ENCODE peak calls at places on chromosome 16, in nine cellular contexts. H is pancreas, O is adipocyte, F is spleen, Y is heart left ventricle, C is tibial artery, I is body of pancreas, S is PC-9, T is ovary. V is an unnamed sample.
A peak's percentile ranks its signal among the peaks of the same experiment; 100 is the strongest.

GRCh38 chr16:73232555-73233422 is 184.9 kb upstream of the ZFHX3 start:
- DNase-seq in Y (peak; percentile 52), O (no peak), S (no peak), T (peak; percentile 77), H (peak; percentile 59), F (no peak), I (peak; percentile 50), C (no peak), V (peak; percentile 42)

GRCh38 chr16:17173134-17173729 is 297.5 kb downstream of the XYLT1 start:
- DNase-seq in F (peak; percentile 87), S (no peak), H (no peak), I (no peak), Y (peak; percentile 72), O (peak; percentile 73), C (peak; percentile 76), T (no peak), V (no peak)

GRCh38 chr16:90020838-90021382 is 1.7 kb upstream of the DBNDD1 start:
- DNase-seq in Y (no peak), O (no peak), H (no peak), I (no peak), T (no peak), F (no peak), S (no peak), C (no peak), V (no peak)

GRCh38 chr16:72878301-72879269 is 169.3 kb downstream of the ZFHX3 start:
- DNase-seq in I (no peak), S (no peak), H (no peak), Y (no peak), O (peak; percentile 21), F (no peak), T (no peak), C (peak; percentile 65), V (no peak)

GRCh38 chr16:8859913-8860881 is 8.6 kb downstream of the CARHSP1 start:
- DNase-seq in H (no peak), S (peak; percentile 41), C (peak; percentile 83), I (peak; percentile 57), T (peak; percentile 84), F (peak; percentile 66), Y (no peak), O (peak; percentile 66), V (peak; percentile 78)

GRCh38 chr16:67967956-67968439 is 439 bp downstream of the SLC12A4 start:
- DNase-seq in S (peak; percentile 31), C (no peak), I (peak; percentile 60), T (peak; percentile 65), O (peak; percentile 86), Y (peak; percentile 72), F (no peak), H (peak; percentile 75), V (peak; percentile 79)

GRCh38 chr16:89918453-89919347 is at the start of gene MC1R:
- DNase-seq in O (peak; percentile 62), H (no peak), C (no peak), I (no peak), F (no peak), S (no peak), Y (peak; percentile 43), T (no peak), V (peak; percentile 48)

GRCh38 chr16:84368327-84368996 is at the start of gene ATP2C2:
- DNase-seq in I (peak; percentile 56), T (no peak), O (no peak), C (no peak), H (peak; percentile 83), Y (no peak), S (peak; percentile 79), F (peak; percentile 80), V (no peak)

GRCh38 chr16:67104061-67104460 is 5.7 kb upstream of the PHAF1 start:
- DNase-seq in H (no peak), S (peak; percentile 11), Y (peak; percentile 31), C (peak; percentile 32), I (peak; percentile 17), O (peak; percentile 42), F (no peak), T (no peak), V (no peak)

GRCh38 chr16:31265329-31266245 is 5.8 kb downstream of the ITGAM start:
- DNase-seq in F (peak; percentile 82), T (no peak), Y (no peak), H (peak; percentile 75), I (peak; percentile 45), C (no peak), O (no peak), S (peak; percentile 66), V (peak; percentile 19)

GRCh38 chr16:88941933-88942909 is 34.8 kb downstream of the CBFA2T3 start:
- DNase-seq in T (no peak), Y (no peak), C (no peak), O (peak; percentile 57), S (peak; percentile 49), I (peak; percentile 50), H (peak; percentile 86), F (peak; percentile 94), V (peak; percentile 55)

GRCh38 chr16:31134625-31135534 is 647 bp downstream of the PRSS8 start:
- DNase-seq in T (no peak), I (peak; percentile 77), F (no peak), H (no peak), Y (no peak), O (no peak), S (peak; percentile 76), C (peak; percentile 50), V (no peak)

GRCh38 chr16:27712251-27712711 is 162.3 kb downstream of the KATNIP start:
- DNase-seq in T (no peak), I (no peak), C (no peak), O (no peak), Y (no peak), S (no peak), F (peak; percentile 32), H (peak; percentile 40), V (peak; percentile 23)

GRCh38 chr16:23147666-23148065 is 1.6 kb downstream of the USP31 start:
- DNase-seq in C (no peak), F (no peak), Y (no peak), O (no peak), H (no peak), I (no peak), T (no peak), S (no peak), V (no peak)

DNA sequence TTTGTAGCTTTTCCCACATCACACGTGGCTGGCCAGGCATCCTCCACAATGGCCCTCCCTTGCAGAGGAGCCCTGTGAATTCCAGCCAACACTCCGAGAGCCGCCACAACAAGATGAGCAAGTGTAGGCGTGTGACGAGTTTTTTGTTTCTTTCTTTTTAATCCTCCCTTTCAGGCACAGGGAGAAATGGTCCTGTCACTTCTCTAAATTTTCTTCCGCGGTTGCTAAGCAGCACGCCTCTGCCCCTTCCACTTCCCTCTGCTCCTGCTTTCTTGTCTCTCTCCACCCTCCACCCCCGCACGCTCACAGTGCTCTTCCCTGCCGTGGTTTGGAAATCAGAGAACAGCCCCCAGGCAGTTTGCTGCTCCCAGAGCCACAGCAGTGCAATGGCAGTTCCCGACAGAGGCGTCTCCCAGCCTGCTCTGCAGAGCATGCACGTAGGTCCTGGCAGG is 68.0 kb upstream of the MRTFB start:
- DNase-seq in Y (peak; percentile 78), T (peak; percentile 61), F (peak; percentile 72), C (peak; percentile 79), I (no peak), O (peak; percentile 93), S (peak; percentile 61), H (no peak), V (peak; percentile 65)
- H3K36me3 ChIP-seq in Y (no peaks in the 10 kb centered on the region), T (no peaks in the 10 kb centered on the region), F (no peaks in the 10 kb centered on the region), C (no peaks in the 10 kb centered on the region), I (no peaks in the 10 kb centered on the region), O (no peaks in the 10 kb centered on the region), S (no peaks in the 10 kb centered on the region), H (no peaks in the 10 kb centered on the region), V (no peaks in the 10 kb centered on the region)

GRCh38 chr16:12290165-12290564 is 313.6 kb downstream of the SNX29 start:
- DNase-seq in O (no peak), Y (no peak), F (no peak), T (no peak), I (no peak), C (no peak), H (no peak), S (no peak), V (no peak)

GRCh38 chr16:12290868-12291267 is 314.3 kb downstream of the SNX29 start:
- DNase-seq in S (no peak), Y (no peak), F (no peak), H (no peak), C (no peak), O (no peak), T (no peak), I (no peak), V (no peak)

GRCh38 chr16:12293017-12293618 is 316.6 kb downstream of the SNX29 start:
- DNase-seq in O (no peak), S (no peak), H (no peak), F (no peak), T (no peak), I (no peak), Y (no peak), C (no peak), V (no peak)

GRCh38 chr16:12293913-12294312 is 317.4 kb downstream of the SNX29 start:
- DNase-seq in C (no peak), T (no peak), I (no peak), Y (no peak), S (no peak), O (no peak), H (no peak), F (no peak), V (no peak)

GRCh38 chr16:12291989-12292759 is 315.6 kb downstream of the SNX29 start:
- DNase-seq in H (no peak), I (no peak), F (no peak), C (no peak), Y (no peak), T (no peak), O (no peak), S (no peak), V (no peak)
- H3K4me3 ChIP-seq in H (no peak overlapping the region), I (no peak overlapping the region), F (no peak overlapping the region), C (no peak overlapping the region), Y (no peak overlapping the region), T (no peak overlapping the region), O (no peak overlapping the region), S (no peak overlapping the region), V (no peak overlapping the region)

DNA sequence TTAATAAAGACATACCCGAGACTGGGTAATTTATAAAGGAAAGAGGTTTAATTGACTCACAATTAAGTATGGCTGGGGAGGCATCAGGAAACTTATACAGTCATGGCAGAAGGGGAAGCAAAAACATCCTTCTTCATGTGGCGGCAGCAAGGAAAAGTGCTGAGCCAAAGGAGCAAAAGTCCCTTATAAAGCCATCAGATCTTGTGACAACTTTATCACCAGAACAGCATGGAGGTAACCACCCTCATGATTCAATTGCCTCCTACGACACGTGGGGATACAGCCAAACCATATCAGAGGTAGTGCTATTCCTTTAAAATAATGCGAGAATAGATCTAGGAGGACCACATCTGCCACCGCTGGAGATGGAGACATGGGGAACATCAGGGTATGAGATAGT is 9.0 kb downstream of the C16orf54 start:
- DNase-seq in Y (no peak), O (no peak), S (no peak), C (no peak), T (no peak), I (no peak), H (no peak), F (peak; percentile 19), V (no peak)
- H3K27me3 ChIP-seq in Y (no peaks in the 10 kb centered on the region), O (peaks cover 37% of the 10 kb centered on the region), S (no peaks in the 10 kb centered on the region), C (peaks cover 36% of the 10 kb centered on the region), T (no peaks in the 10 kb centered on the region), I (no peaks in the 10 kb centered on the region), H (no peaks in the 10 kb centered on the region), F (no peaks in the 10 kb centered on the region), V (no peaks in the 10 kb centered on the region)

DNA sequence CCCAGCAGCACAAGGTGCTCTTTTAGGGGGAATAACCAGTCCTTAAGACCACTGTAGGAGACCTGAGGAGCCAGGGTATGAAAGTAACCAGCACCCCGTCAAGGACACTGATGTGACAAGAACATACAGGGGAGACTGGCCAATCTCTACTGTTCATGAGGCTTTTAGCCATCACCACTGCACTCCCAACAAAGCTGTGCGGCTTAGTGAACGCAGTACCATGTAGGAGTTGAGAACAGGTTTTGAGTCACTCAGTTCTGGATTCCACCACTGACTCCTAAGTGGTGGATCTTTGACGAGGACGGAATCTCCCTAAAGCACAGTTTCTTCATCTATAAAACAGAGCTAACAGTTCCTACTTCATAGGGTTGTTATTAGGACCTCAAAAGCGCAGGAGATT is 26.8 kb downstream of the COG4 start:
- DNase-seq in S (no peak), Y (no peak), T (no peak), H (no peak), O (no peak), I (no peak), F (no peak), C (no peak), V (no peak)
- H3K36me3 ChIP-seq in S (peaks cover 16% of the 10 kb centered on the region), Y (peaks cover 20% of the 10 kb centered on the region), T (no peaks in the 10 kb centered on the region), H (peaks cover 12% of the 10 kb centered on the region), O (peaks cover 63% of the 10 kb centered on the region), I (peaks cover 31% of the 10 kb centered on the region), F (peaks cover 77% of the 10 kb centered on the region), C (peaks cover 78% of the 10 kb centered on the region), V (peaks cover 96% of the 10 kb centered on the region)

V was measured in psoas muscle.